ENCODE peak calls at places on chromosomes 12 and 14, in six cellular contexts. One of them, this sample, is unnamed.

GRCh38 chr12:88242161-88242925 is 100.2 kb downstream of the TMTC3 start:
- DNase-seq in GM23248: peak; percentile 96
- DNase-seq in Karpas-422: peak; percentile 37
- DNase-seq in colonic mucosa: no peak
- DNase-seq in H9: no peak
- DNase-seq in body of pancreas: no peak
- DNase-seq in this sample: peak; percentile 8

GRCh38 chr14:50677527-50678063 is 9.5 kb upstream of the SAV1 start:
- DNase-seq in GM23248: peak; percentile 75
- DNase-seq in Karpas-422: no peak
- DNase-seq in colonic mucosa: no peak
- DNase-seq in H9: no peak
- DNase-seq in body of pancreas: no peak
- DNase-seq in this sample: no peak

GRCh38 chr14:101509730-101510371 is 51.4 kb upstream of the DIO3 start:
- DNase-seq in GM23248: no peak
- DNase-seq in Karpas-422: no peak
- DNase-seq in colonic mucosa: no peak
- DNase-seq in H9: no peak
- DNase-seq in body of pancreas: no peak
- DNase-seq in this sample: peak; percentile 20

GRCh38 chr12:43882578-43883178 is 46.8 kb downstream of the TMEM117 start:
- DNase-seq in GM23248: peak; percentile 83
- DNase-seq in Karpas-422: peak; percentile 79
- DNase-seq in colonic mucosa: peak; percentile 25
- DNase-seq in H9: no peak
- DNase-seq in body of pancreas: peak; percentile 15
- DNase-seq in this sample: no peak

GRCh38 chr12:40016960-40017359 is 88.9 kb downstream of the SLC2A13 start:
- DNase-seq in GM23248: peak; percentile 38
- DNase-seq in Karpas-422: no peak
- DNase-seq in colonic mucosa: peak; percentile 36
- DNase-seq in H9: no peak
- DNase-seq in body of pancreas: no peak
- DNase-seq in this sample: no peak

GRCh38 chr14:75132374-75133086 is 5.7 kb upstream of the NEK9 start:
- DNase-seq in GM23248: peak; percentile 78
- DNase-seq in Karpas-422: peak; percentile 95
- DNase-seq in colonic mucosa: peak; percentile 78
- DNase-seq in H9: peak; percentile 43
- DNase-seq in body of pancreas: peak; percentile 63
- DNase-seq in this sample: no peak

GRCh38 chr14:104158827-104159798 is 20.7 kb downstream of the KIF26A start:
- DNase-seq in GM23248: no peak
- DNase-seq in Karpas-422: no peak
- DNase-seq in colonic mucosa: no peak
- DNase-seq in H9: no peak
- DNase-seq in body of pancreas: no peak
- DNase-seq in this sample: no peak

GRCh38 chr14:72892879-72893635 is 844 bp downstream of the DPF3 start:
- DNase-seq in GM23248: peak; percentile 67
- DNase-seq in Karpas-422: peak; percentile 72
- DNase-seq in colonic mucosa: peak; percentile 56
- DNase-seq in H9: no peak
- DNase-seq in body of pancreas: peak; percentile 16
- DNase-seq in this sample: peak; percentile 56

GRCh38 chr12:25994252-25994651 is 35.8 kb downstream of the RASSF8 start:
- DNase-seq in GM23248: peak; percentile 97
- DNase-seq in Karpas-422: no peak
- DNase-seq in colonic mucosa: no peak
- DNase-seq in H9: no peak
- DNase-seq in body of pancreas: no peak
- DNase-seq in this sample: no peak

GRCh38 chr14:104353221-104353920 is 215.0 kb downstream of the KIF26A start:
- DNase-seq in GM23248: no peak
- DNase-seq in Karpas-422: no peak
- DNase-seq in colonic mucosa: no peak
- DNase-seq in H9: peak; percentile 20
- DNase-seq in body of pancreas: no peak
- DNase-seq in this sample: no peak

GRCh38 chr12:82047480-82047879 is 288.3 kb upstream of the PPFIA2 start:
- DNase-seq in GM23248: peak; percentile 0
- DNase-seq in Karpas-422: no peak
- DNase-seq in colonic mucosa: no peak
- DNase-seq in H9: no peak
- DNase-seq in body of pancreas: no peak
- DNase-seq in this sample: no peak

GRCh38 chr14:22039938-22040780 is 366.5 kb upstream of the OR4E1 start:
- DNase-seq in GM23248: peak; percentile 12
- DNase-seq in Karpas-422: peak; percentile 84
- DNase-seq in colonic mucosa: no peak
- DNase-seq in H9: no peak
- DNase-seq in body of pancreas: no peak
- DNase-seq in this sample: no peak

GRCh38 chr14:77714926-77715325 is 7.0 kb downstream of the SLIRP start:
- DNase-seq in GM23248: no peak
- DNase-seq in Karpas-422: no peak
- DNase-seq in colonic mucosa: no peak
- DNase-seq in H9: no peak
- DNase-seq in body of pancreas: no peak
- DNase-seq in this sample: no peak

GRCh38 chr12:131253376-131254026 is 299.8 kb downstream of the ADGRD1 start:
- DNase-seq in GM23248: no peak
- DNase-seq in Karpas-422: no peak
- DNase-seq in colonic mucosa: no peak
- DNase-seq in H9: no peak
- DNase-seq in body of pancreas: no peak
- DNase-seq in this sample: no peak

GRCh38 chr14:61578745-61579144 is 116.6 kb upstream of the HIF1A start:
- DNase-seq in GM23248: peak; percentile 17
- DNase-seq in Karpas-422: no peak
- DNase-seq in colonic mucosa: no peak
- DNase-seq in H9: no peak
- DNase-seq in body of pancreas: no peak
- DNase-seq in this sample: no peak

GRCh38 chr14:29521526-29522137 is 406.0 kb downstream of the PRKD1 start:
- DNase-seq in GM23248: peak; percentile 25
- DNase-seq in Karpas-422: peak; percentile 62
- DNase-seq in colonic mucosa: no peak
- DNase-seq in H9: peak; percentile 46
- DNase-seq in body of pancreas: no peak
- DNase-seq in this sample: no peak

GRCh38 chr14:29913550-29913949 is 14.1 kb downstream of the PRKD1 start:
- DNase-seq in GM23248: no peak
- DNase-seq in Karpas-422: no peak
- DNase-seq in colonic mucosa: no peak
- DNase-seq in H9: no peak
- DNase-seq in body of pancreas: no peak
- DNase-seq in this sample: no peak

GRCh38 chr12:51975196-51975595 is 23.7 kb downstream of the ACVR1B start:
- DNase-seq in GM23248: no peak
- DNase-seq in Karpas-422: no peak
- DNase-seq in colonic mucosa: no peak
- DNase-seq in H9: no peak
- DNase-seq in body of pancreas: no peak
- DNase-seq in this sample: no peak

GRCh38 chr12:51974646-51975045 is 23.1 kb downstream of the ACVR1B start:
- DNase-seq in GM23248: peak; percentile 49
- DNase-seq in Karpas-422: no peak
- DNase-seq in colonic mucosa: no peak
- DNase-seq in H9: no peak
- DNase-seq in body of pancreas: no peak
- DNase-seq in this sample: no peak

GRCh38 chr12:51980051-51980808 is 26.5 kb upstream of the TAMALIN start:
- DNase-seq in GM23248: peak; percentile 81
- DNase-seq in Karpas-422: peak; percentile 87
- DNase-seq in colonic mucosa: peak; percentile 70
- DNase-seq in H9: peak; percentile 69
- DNase-seq in body of pancreas: peak; percentile 67
- DNase-seq in this sample: peak; percentile 68

GRCh38 chr12:51976376-51977160 is 25.1 kb downstream of the ACVR1B start:
- DNase-seq in GM23248: peak; percentile 88
- DNase-seq in Karpas-422: no peak
- DNase-seq in colonic mucosa: no peak
- DNase-seq in H9: no peak
- DNase-seq in body of pancreas: peak; percentile 41
- DNase-seq in this sample: no peak

DNA sequence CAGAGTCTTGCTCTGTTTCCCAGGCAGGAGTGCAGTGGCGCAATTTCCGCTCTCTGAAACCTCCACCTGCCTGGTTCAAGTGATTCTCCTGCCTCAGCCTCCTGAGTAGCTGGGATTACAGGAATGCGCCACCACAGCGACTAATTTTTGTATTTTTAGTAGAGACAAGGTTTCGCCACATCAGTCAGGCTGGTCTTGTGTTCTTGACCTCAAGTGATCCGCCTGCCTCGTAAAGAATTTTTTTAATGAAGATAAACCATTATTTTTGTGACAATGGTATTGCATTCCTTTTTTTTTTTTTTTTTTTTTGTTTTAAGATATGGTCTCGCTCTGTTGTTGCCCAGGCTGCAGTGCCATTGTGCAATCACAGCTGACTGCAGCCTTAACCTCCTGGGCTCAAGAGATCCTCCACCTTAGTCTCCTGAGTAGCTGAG is 25.8 kb downstream of the ACVR1B start:
- DNase-seq in GM23248: peak; percentile 29
- DNase-seq in Karpas-422: no peak
- DNase-seq in colonic mucosa: no peak
- DNase-seq in H9: no peak
- DNase-seq in body of pancreas: no peak
- DNase-seq in this sample: no peak
- H3K4me1 ChIP-seq in GM23248: peaks cover 78% of the 10 kb centered on the region
- H3K4me1 ChIP-seq in Karpas-422: peaks cover 4% of the 10 kb centered on the region
- H3K4me1 ChIP-seq in colonic mucosa: no peaks in the 10 kb centered on the region
- H3K4me1 ChIP-seq in H9: peaks cover 7% of the 10 kb centered on the region
- H3K4me1 ChIP-seq in body of pancreas: peaks cover 67% of the 10 kb centered on the region
- H3K4me1 ChIP-seq in this sample: peaks cover 19% of the 10 kb centered on the region

GRCh38 chr12:62656576-62657362 is 190.1 kb downstream of the MON2 start:
- DNase-seq in GM23248: no peak
- DNase-seq in Karpas-422: no peak
- DNase-seq in colonic mucosa: no peak
- DNase-seq in H9: peak; percentile 65
- DNase-seq in body of pancreas: no peak
- DNase-seq in this sample: no peak

GRCh38 chr12:62660763-62661162 is 194.1 kb downstream of the MON2 start:
- DNase-seq in GM23248: peak; percentile 87
- DNase-seq in Karpas-422: no peak
- DNase-seq in colonic mucosa: no peak
- DNase-seq in H9: no peak
- DNase-seq in body of pancreas: no peak
- DNase-seq in this sample: no peak

GRCh38 chr12:62657363-62657632 is 190.7 kb downstream of the MON2 start:
- DNase-seq in GM23248: peak; percentile 34
- DNase-seq in Karpas-422: no peak
- DNase-seq in colonic mucosa: no peak
- DNase-seq in H9: no peak
- DNase-seq in body of pancreas: no peak
- DNase-seq in this sample: no peak

GRCh38 chr12:62659457-62660295 is 193.1 kb downstream of the MON2 start:
- DNase-seq in GM23248: peak; percentile 6
- DNase-seq in Karpas-422: no peak
- DNase-seq in colonic mucosa: no peak
- DNase-seq in H9: peak; percentile 80
- DNase-seq in body of pancreas: no peak
- DNase-seq in this sample: no peak

DNA sequence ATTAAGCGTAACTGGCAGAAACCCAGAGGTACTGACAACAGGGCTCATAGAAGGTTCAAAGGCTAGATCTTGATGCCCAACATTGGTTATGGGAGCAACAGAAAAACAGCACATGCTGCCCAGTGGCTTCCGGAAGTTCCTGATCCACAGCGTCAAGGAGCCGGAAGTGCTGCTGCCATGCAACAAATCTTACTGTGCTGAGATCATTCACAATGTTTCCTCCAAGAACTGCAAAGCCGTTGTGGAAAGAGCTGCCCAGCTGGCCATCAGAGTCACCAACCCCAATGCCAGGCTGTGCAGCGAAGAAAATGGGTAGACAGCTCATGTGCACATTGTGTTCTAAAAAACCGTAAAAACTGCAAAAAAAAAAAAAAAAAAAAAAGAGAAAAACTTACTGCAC is 192.3 kb downstream of the MON2 start:
- DNase-seq in GM23248: peak; percentile 41
- DNase-seq in Karpas-422: no peak
- DNase-seq in colonic mucosa: no peak
- DNase-seq in H9: no peak
- DNase-seq in body of pancreas: no peak
- DNase-seq in this sample: no peak
- H3K4me1 ChIP-seq in GM23248: peaks cover 19% of the 10 kb centered on the region
- H3K4me1 ChIP-seq in Karpas-422: peaks cover 9% of the 10 kb centered on the region
- H3K4me1 ChIP-seq in colonic mucosa: no peaks in the 10 kb centered on the region
- H3K4me1 ChIP-seq in H9: peaks cover 37% of the 10 kb centered on the region
- H3K4me1 ChIP-seq in body of pancreas: no peaks in the 10 kb centered on the region
- H3K4me1 ChIP-seq in this sample: no peaks in the 10 kb centered on the region

GRCh38 chr14:68281497-68281896 is 461.9 kb downstream of the RAD51B start:
- DNase-seq in GM23248: no peak
- DNase-seq in Karpas-422: no peak
- DNase-seq in colonic mucosa: no peak
- DNase-seq in H9: no peak
- DNase-seq in body of pancreas: no peak
- DNase-seq in this sample: no peak
- H3K4me1 ChIP-seq in GM23248: peaks cover 14% of the 10 kb centered on the region
- H3K4me1 ChIP-seq in Karpas-422: peaks cover 35% of the 10 kb centered on the region
- H3K4me1 ChIP-seq in colonic mucosa: peaks cover 5% of the 10 kb centered on the region
- H3K4me1 ChIP-seq in H9: no peaks in the 10 kb centered on the region
- H3K4me1 ChIP-seq in body of pancreas: peaks cover 10% of the 10 kb centered on the region
- H3K4me1 ChIP-seq in this sample: no peaks in the 10 kb centered on the region

DNA sequence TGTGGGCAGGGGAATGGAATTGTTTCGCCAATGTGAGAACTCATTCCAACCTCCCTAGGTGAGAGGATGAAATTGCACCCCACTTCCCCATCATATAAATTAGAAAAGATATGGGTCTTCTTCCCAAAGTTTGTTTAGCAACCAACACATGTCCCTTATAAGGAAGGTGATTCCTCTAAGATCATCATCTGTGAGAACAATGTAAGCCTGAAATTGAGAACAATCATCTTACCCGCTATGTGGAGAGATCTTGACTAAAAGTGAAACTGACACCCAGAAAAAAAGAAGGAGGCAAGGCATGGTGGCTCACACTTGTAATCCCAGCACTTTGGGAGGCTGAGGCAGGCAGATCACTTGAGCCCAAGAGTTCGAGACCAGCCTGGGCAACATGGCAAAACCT is 173.2 kb upstream of the HMGA2 start:
- DNase-seq in GM23248: no peak
- DNase-seq in Karpas-422: no peak
- DNase-seq in colonic mucosa: no peak
- DNase-seq in H9: no peak
- DNase-seq in body of pancreas: no peak
- DNase-seq in this sample: no peak
- H3K4me1 ChIP-seq in GM23248: peaks cover 32% of the 10 kb centered on the region
- H3K4me1 ChIP-seq in Karpas-422: no peaks in the 10 kb centered on the region
- H3K4me1 ChIP-seq in colonic mucosa: no peaks in the 10 kb centered on the region
- H3K4me1 ChIP-seq in H9: no peaks in the 10 kb centered on the region
- H3K4me1 ChIP-seq in body of pancreas: no peaks in the 10 kb centered on the region
- H3K4me1 ChIP-seq in this sample: peaks cover 8% of the 10 kb centered on the region